ENCODE peak calls at places on chromosomes 13 and 19, in eight cellular contexts. L is AG10803; M is RKO; J is CD8-positive, alpha-beta T cell; R is esophagus squamous epithelium; E is foreskin fibroblast; K is LoVo; P is stimulated activated CD4-positive, alpha-beta T cell treated with anti-CD3 and anti-CD28 coated beads, Interleukin-2, amount 100 ng/mL, for 48 hours. O is an unnamed sample.

GRCh38 chr13:30862707-30863106 is 43.4 kb upstream of the MEDAG start:
- DNase-seq in L (no peak), M (no peak), J (no peak), R (no peak), E (no peak), K (no peak), P (no peak), O (no peak)

GRCh38 chr13:33249066-33249465 is 36.5 kb downstream of the STARD13 start:
- DNase-seq in L (peak; percentile 30), M (no peak), J (no peak), R (no peak), E (peak; percentile 65), K (no peak), P (no peak), O (no peak)

GRCh38 chr13:44629465-44630183 is 53.5 kb upstream of the TSC22D1 start:
- DNase-seq in L (peak; percentile 92), M (no peak), J (no peak), R (no peak), E (peak; percentile 42), K (no peak), P (no peak), O (no peak)

GRCh38 chr13:76038920-76039716 is 403.0 kb downstream of the LMO7 start:
- DNase-seq in L (no peak), M (no peak), J (no peak), R (no peak), E (no peak), K (no peak), P (no peak), O (no peak)

GRCh38 chr19:21751379-21751778 is 16.0 kb downstream of the ZNF100 start:
- DNase-seq in L (peak; percentile 51), M (no peak), J (no peak), R (no peak), E (peak; percentile 48), K (no peak), P (no peak), O (no peak)

GRCh38 chr13:26325876-26326275 is 71.9 kb downstream of the CDK8 start:
- DNase-seq in L (no peak), M (no peak), J (no peak), R (no peak), E (no peak), K (no peak), P (no peak), O (no peak)

GRCh38 chr13:113997845-113998751 is 24.2 kb upstream of the C13orf46 start:
- DNase-seq in L (peak; percentile 64), M (no peak), J (no peak), R (no peak), E (peak; percentile 96), K (no peak), P (no peak), O (no peak)

GRCh38 chr19:18058208-18059009 is 28.3 kb downstream of the IL12RB1 start:
- DNase-seq in L (peak; percentile 59), M (peak; percentile 77), J (peak; percentile 67), R (peak; percentile 10), E (peak; percentile 56), K (peak; percentile 74), P (peak; percentile 78), O (peak; percentile 87)

GRCh38 chr19:30283556-30283955 is 88.6 kb upstream of the ZNF536 start:
- DNase-seq in L (no peak), M (no peak), J (no peak), R (no peak), E (no peak), K (no peak), P (no peak), O (no peak)

GRCh38 chr13:69092615-69093322 is 1014.9 kb upstream of the ATXN8OS start:
- DNase-seq in L (no peak), M (no peak), J (no peak), R (no peak), E (no peak), K (no peak), P (no peak), O (no peak)

GRCh38 chr13:24618219-24618955 is 61.8 kb upstream of the ATP12A start:
- DNase-seq in L (no peak), M (no peak), J (peak; percentile 26), R (no peak), E (no peak), K (no peak), P (peak; percentile 48), O (no peak)

GRCh38 chr13:48580185-48580803 is 47.4 kb upstream of the RCBTB2 start:
- DNase-seq in L (peak; percentile 60), M (peak; percentile 64), J (peak; percentile 50), R (no peak), E (no peak), K (peak; percentile 57), P (peak; percentile 76), O (no peak)

GRCh38 chr13:45362939-45363338 is 22.0 kb upstream of the TPT1 start:
- DNase-seq in L (no peak), M (no peak), J (no peak), R (no peak), E (no peak), K (no peak), P (no peak), O (no peak)

GRCh38 chr13:24672141-24673132 is 7.8 kb upstream of the ATP12A start:
- DNase-seq in L (peak; percentile 29), M (no peak), J (no peak), R (no peak), E (no peak), K (no peak), P (no peak), O (no peak)

GRCh38 chr19:6362024-6362344 is 653 bp downstream of the CLPP start:
- DNase-seq in L (no peak), M (peak; percentile 40), J (no peak), R (no peak), E (no peak), K (no peak), P (no peak), O (no peak)

GRCh38 chr19:47239610-47240296 is 8.8 kb upstream of the BBC3 start:
- DNase-seq in L (peak; percentile 37), M (no peak), J (peak; percentile 30), R (no peak), E (no peak), K (no peak), P (no peak), O (no peak)

GRCh38 chr13:114035583-114036501 is 62.0 kb upstream of the C13orf46 start:
- DNase-seq in L (peak; percentile 40), M (no peak), J (no peak), R (no peak), E (no peak), K (no peak), P (no peak), O (no peak)

GRCh38 chr19:58586131-58586765 is 13.1 kb upstream of the MZF1 start:
- DNase-seq in L (no peak), M (no peak), J (no peak), R (no peak), E (no peak), K (no peak), P (no peak), O (no peak)

GRCh38 chr19:42577016-42577415 is 17.7 kb downstream of the CEACAM8 start:
- DNase-seq in L (no peak), M (no peak), J (no peak), R (no peak), E (no peak), K (peak; percentile 81), P (no peak), O (no peak)

GRCh38 chr19:29329460-29330134 is 116.6 kb upstream of the UQCRFS1 start:
- DNase-seq in L (peak; percentile 7), M (peak; percentile 59), J (no peak), R (no peak), E (no peak), K (no peak), P (no peak), O (no peak)

GRCh38 chr19:10514211-10515145 is 2.8 kb downstream of the S1PR5 start:
- DNase-seq in L (no peak), M (no peak), J (no peak), R (no peak), E (no peak), K (no peak), P (no peak), O (no peak)

GRCh38 chr19:2309734-2310362 is 1.9 kb upstream of the LINGO3 start:
- DNase-seq in L (peak; percentile 47), M (no peak), J (no peak), R (no peak), E (peak; percentile 28), K (no peak), P (no peak), O (no peak)

GRCh38 chr19:19642506-19643157 is 825 bp downstream of the GMIP start:
- DNase-seq in L (peak; percentile 8), M (peak; percentile 51), J (no peak), R (no peak), E (no peak), K (no peak), P (peak; percentile 21), O (peak; percentile 61)

O was measured in GM12891.